ENCODE peak calls at places on chromosomes 6 and 20, in eight cellular contexts. K, P, X, N, T, Z, O and H are unnamed samples.
A peak's percentile ranks its signal among the peaks of the same experiment; 100 is the strongest.

GRCh38 chr6:166466178-166467122 is 83.7 kb upstream of the MPC1 start:
- DNase-seq in X (peak; percentile 78), Z (no peak), T (no peak), N (no peak), P (no peak), O (no peak), K (no peak), H (peak; percentile 95)

GRCh38 chr6:2853766-2854393 is 12.2 kb upstream of the SERPINB1 start:
- DNase-seq in N (no peak), K (no peak), Z (no peak), O (peak; percentile 70), X (peak; percentile 97), T (no peak), P (no peak), H (peak; percentile 93)

GRCh38 chr20:37383229-37383989 is 37.5 kb downstream of the SRC start:
- DNase-seq in P (no peak), X (peak; percentile 68), O (no peak), T (no peak), N (no peak), Z (no peak), K (no peak), H (peak; percentile 85)

GRCh38 chr20:50514750-50515149 is 4.6 kb downstream of the PTPN1 start:
- DNase-seq in X (no peak), Z (no peak), O (no peak), K (no peak), P (no peak), T (no peak), N (no peak), H (no peak)

GRCh38 chr6:167826230-167827061 is at the start of gene AFDN:
- DNase-seq in N (peak; percentile 68), T (peak; percentile 87), P (no peak), Z (peak; percentile 85), K (peak; percentile 82), X (peak; percentile 59), O (peak; percentile 52), H (no peak)

GRCh38 chr6:17865243-17865642 is 122.2 kb downstream of the KIF13A start:
- DNase-seq in X (peak; percentile 78), T (no peak), O (no peak), K (no peak), N (no peak), P (no peak), Z (no peak), H (peak; percentile 32)

GRCh38 chr6:143762126-143762525 is 81.0 kb upstream of the LTV1 start:
- DNase-seq in X (no peak), Z (no peak), T (no peak), P (no peak), K (no peak), N (no peak), O (no peak), H (no peak)

GRCh38 chr6:20933057-20933792 is 399.0 kb downstream of the CDKAL1 start:
- DNase-seq in P (no peak), N (no peak), K (no peak), T (no peak), O (no peak), X (peak; percentile 44), Z (no peak), H (no peak)

GRCh38 chr20:44031822-44032582 is 117.3 kb downstream of the TOX2 start:
- DNase-seq in Z (peak; percentile 38), P (no peak), N (no peak), O (no peak), X (no peak), K (no peak), T (no peak), H (no peak)

GRCh38 chr6:124879110-124879991 is 82.9 kb upstream of the RNF217 start:
- DNase-seq in K (no peak), T (no peak), O (no peak), P (no peak), Z (no peak), X (no peak), N (no peak), H (no peak)

GRCh38 chr6:36387440-36388303 is at the start of gene ETV7:
- DNase-seq in P (no peak), K (peak; percentile 46), T (peak; percentile 48), N (no peak), O (peak; percentile 5), X (peak; percentile 75), Z (peak; percentile 58), H (no peak)